ENCODE peak calls at places on chromosomes 16 and 17, in eight cellular contexts. W, L, S, A, B, H, P and U are unnamed samples.

GRCh38 chr17:400257-400656 is 47.6 kb upstream of the RPH3AL start:
- DNase-seq in W (no peak), S (no peak), B (no peak), A (no peak), P (no peak), H (no peak), L (no peak), U (no peak)

GRCh38 chr16:23557779-23558330 is 328 bp downstream of the UBFD1 start:
- DNase-seq in S (peak; percentile 50), B (no peak), W (no peak), P (no peak), L (no peak), A (peak; percentile 14), H (no peak), U (no peak)

GRCh38 chr16:23148513-23149266 is 562 bp downstream of the USP31 start:
- DNase-seq in L (peak; percentile 53), B (peak; percentile 36), H (peak; percentile 68), S (peak; percentile 80), A (peak; percentile 41), W (peak; percentile 12), P (no peak), U (no peak)

GRCh38 chr16:401468-402348 is at the start of gene DECR2:
- DNase-seq in W (peak; percentile 97), P (no peak), B (peak; percentile 93), L (peak; percentile 100), S (peak; percentile 95), A (peak; percentile 93), H (peak; percentile 79), U (peak; percentile 96)

GRCh38 chr17:17018021-17018441 is 24.2 kb upstream of the MPRIP start:
- DNase-seq in L (no peak), A (no peak), B (no peak), S (no peak), W (no peak), P (no peak), H (no peak), U (no peak)

GRCh38 chr17:4895676-4896331 is 3.5 kb upstream of the C17orf107 start:
- DNase-seq in B (no peak), P (no peak), A (no peak), W (no peak), L (no peak), S (peak; percentile 30), H (no peak), U (peak; percentile 79)

GRCh38 chr17:3843935-3844516 is 2.0 kb downstream of the NCBP3 start:
- DNase-seq in H (peak; percentile 38), P (no peak), A (peak; percentile 59), S (peak; percentile 59), B (peak; percentile 42), W (no peak), L (peak; percentile 47), U (no peak)

GRCh38 chr17:64198711-64199110 is 64.3 kb downstream of the TEX2 start:
- DNase-seq in H (no peak), B (no peak), L (no peak), A (no peak), P (no peak), S (no peak), W (no peak), U (no peak)

GRCh38 chr16:29971304-29971703 is 2.4 kb upstream of the TAOK2 start:
- DNase-seq in B (no peak), W (no peak), H (no peak), A (no peak), L (no peak), P (no peak), S (no peak), U (no peak)

GRCh38 chr17:40612510-40613244 is 34.9 kb downstream of the SMARCE1 start:
- DNase-seq in P (no peak), A (no peak), S (no peak), H (peak; percentile 21), L (peak; percentile 91), W (no peak), B (no peak), U (no peak)

GRCh38 chr17:56159764-56160394 is 6.6 kb downstream of the ANKFN1 start:
- DNase-seq in W (no peak), L (no peak), H (no peak), P (no peak), S (no peak), A (no peak), B (no peak), U (no peak)

GRCh38 chr16:28324887-28325279 is 32.6 kb downstream of the SBK1 start:
- DNase-seq in S (no peak), P (no peak), L (no peak), A (no peak), W (no peak), H (no peak), B (peak; percentile 10), U (no peak)

GRCh38 chr16:84103678-84104077 is 13.1 kb downstream of the MBTPS1 start:
- DNase-seq in W (no peak), B (no peak), H (peak; percentile 66), A (no peak), P (no peak), L (no peak), S (peak; percentile 54), U (no peak)

GRCh38 chr17:57288034-57288752 is 31.9 kb downstream of the MSI2 start:
- DNase-seq in A (no peak), L (no peak), B (no peak), P (no peak), S (peak; percentile 38), H (no peak), W (no peak), U (no peak)

GRCh38 chr17:73422121-73422520 is 110.3 kb upstream of the CDC42EP4 start:
- DNase-seq in P (no peak), W (no peak), S (no peak), A (no peak), B (no peak), L (no peak), H (no peak), U (no peak)

GRCh38 chr17:73423159-73423715 is 111.4 kb upstream of the CDC42EP4 start:
- DNase-seq in A (no peak), H (no peak), W (no peak), S (no peak), B (no peak), P (no peak), L (no peak), U (no peak)

GRCh38 chr17:73419051-73419450 is 107.2 kb upstream of the CDC42EP4 start:
- DNase-seq in L (no peak), S (no peak), A (no peak), B (no peak), H (no peak), P (no peak), W (no peak), U (no peak)

GRCh38 chr17:73419896-73420295 is 108.1 kb upstream of the CDC42EP4 start:
- DNase-seq in A (no peak), H (no peak), B (no peak), W (no peak), L (no peak), P (no peak), S (no peak), U (no peak)

GRCh38 chr17:73420897-73421296 is 109.1 kb upstream of the CDC42EP4 start:
- DNase-seq in P (peak; percentile 93), S (no peak), L (no peak), A (no peak), H (peak; percentile 83), W (no peak), B (no peak), U (no peak)
- TF ChIP-seq CTCF in P (peak; percentile 75), S (peak; percentile 16), L (no peak), A (no peak), H (peak; percentile 33), W (peak; percentile 40), B (peak; percentile 16), U (peak; percentile 33)

GRCh38 chr17:38871247-38871991 is 1.6 kb downstream of the LASP1 start:
- DNase-seq in L (peak; percentile 71), P (no peak), W (no peak), A (peak; percentile 81), H (peak; percentile 73), S (peak; percentile 95), B (peak; percentile 91), U (no peak)
- TF ChIP-seq CTCF in L (no peak), P (peak; percentile 20), W (no peak), A (peak; percentile 44), H (no peak), S (no peak), B (no peak), U (peak; percentile 50)

DNA sequence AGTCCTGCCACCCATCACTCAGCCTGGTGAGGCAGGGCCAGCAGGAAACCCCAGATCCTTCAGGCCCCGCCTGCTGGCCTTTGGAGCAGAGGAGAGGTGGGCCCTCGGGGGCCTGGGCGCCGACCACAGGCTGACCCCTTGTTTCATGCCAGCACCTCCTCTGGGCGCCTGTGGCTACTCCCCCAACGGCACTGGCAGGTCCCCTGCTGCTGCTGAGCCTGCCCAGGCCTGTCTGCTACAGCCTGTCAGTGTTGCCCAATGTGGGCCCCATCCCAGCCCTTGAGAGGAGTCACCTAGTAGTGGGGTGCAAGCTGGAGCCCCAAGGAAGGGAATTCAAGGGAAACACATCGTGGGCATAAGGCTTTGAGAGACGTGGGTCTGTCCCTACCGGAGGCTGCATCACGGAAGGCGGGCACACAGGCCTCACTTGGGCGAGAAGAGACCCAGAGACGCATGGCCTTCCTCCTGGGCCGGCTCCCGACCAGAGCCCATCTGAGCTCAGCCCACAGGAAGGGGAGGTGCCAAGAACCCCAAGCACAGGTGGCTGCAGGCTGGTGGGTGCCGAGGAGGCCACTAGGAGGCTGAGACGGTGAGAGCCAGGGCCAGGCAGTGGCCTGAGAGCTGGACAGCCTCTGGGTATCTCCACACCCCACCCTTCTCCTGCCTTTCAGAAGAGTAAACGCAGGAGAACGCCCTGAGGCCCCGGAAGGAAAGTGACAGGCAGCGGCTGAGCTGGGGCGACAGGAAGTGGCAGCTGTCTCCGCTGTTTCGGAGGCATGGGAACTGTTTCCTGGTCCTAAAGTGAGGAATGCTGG is 8.1 kb upstream of the FASN start:
- DNase-seq in P (no peak), W (peak; percentile 51), B (peak; percentile 94), H (peak; percentile 81), S (peak; percentile 77), A (peak; percentile 86), L (peak; percentile 57), U (no peak)
- TF ChIP-seq CTCF in P (peak; percentile 29), W (peak; percentile 56), B (peak; percentile 33), H (no peak), S (peak; percentile 32), A (peak; percentile 66), L (peak; percentile 28), U (peak; percentile 67)

GRCh38 chr17:11035681-11036080 is 197.8 kb upstream of the PIRT start:
- DNase-seq in H (no peak), B (no peak), P (no peak), L (no peak), W (no peak), A (no peak), S (no peak), U (no peak)
- TF ChIP-seq CTCF in H (no peak), B (no peak), P (no peak), L (no peak), W (no peak), A (no peak), S (no peak), U (no peak)

DNA sequence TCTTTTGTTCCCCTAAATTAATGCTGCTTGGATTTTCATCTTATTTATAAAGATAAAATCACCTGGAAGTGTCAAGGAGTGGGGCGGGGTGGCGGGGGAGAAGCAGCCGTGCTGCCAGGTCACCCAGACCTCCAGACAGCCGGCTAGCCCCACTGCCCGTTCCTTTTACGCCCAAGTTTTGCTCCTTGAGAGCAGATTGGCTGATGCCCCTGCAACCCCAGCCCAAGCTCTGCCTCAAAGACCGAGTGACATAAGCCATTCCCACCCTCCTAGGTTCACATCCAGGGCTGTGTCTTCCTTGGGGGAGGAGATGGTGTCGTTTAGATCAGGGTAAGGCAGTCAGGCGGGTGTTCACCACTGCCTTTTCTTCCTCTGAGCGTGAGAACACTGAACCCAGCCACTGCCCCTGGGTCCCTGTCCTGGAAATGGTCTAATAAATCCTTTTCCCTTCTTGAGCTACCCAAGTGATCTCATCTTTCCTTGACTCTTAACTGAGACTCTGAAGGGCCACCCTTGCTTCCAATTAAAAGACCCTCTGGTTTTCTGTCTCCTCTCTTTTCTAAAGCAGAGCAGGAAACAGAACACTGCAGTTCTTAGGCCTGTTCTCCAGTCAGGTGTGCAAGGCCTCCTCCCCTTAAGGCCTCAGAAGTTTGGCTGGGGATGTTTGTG is 5.7 kb downstream of the PDF start:
- DNase-seq in B (no peak), H (no peak), A (no peak), L (no peak), S (no peak), P (no peak), W (no peak), U (peak; percentile 49)
- TF ChIP-seq CTCF in B (no peak), H (no peak), A (no peak), L (no peak), S (no peak), P (no peak), W (no peak), U (no peak)